ENCODE peak calls at places on chromosomes 3 and 15, in ten cellular contexts. E is T-helper 2 cell; I is stimulated activated CD4-positive, alpha-beta T cell treated with anti-CD3 and anti-CD28 coated beads, TNF-alpha, amount 100 ng/mL, for 4 hours; L is testis; T is brain microvascular endothelial cell; M is KBM-7; N is Peyer's patch; Q is sciatic nerve; W is GM13976; Z is foreskin fibroblast. V is an unnamed sample.

GRCh38 chr3:17386432-17386831 is 356.0 kb downstream of the TBC1D5 start:
- DNase-seq in Q (no peak), M (no peak), T (no peak), I (no peak), L (no peak), W (no peak), N (no peak), Z (no peak), E (no peak), V (no peak)

GRCh38 chr3:179949428-179949827 is 87.3 kb downstream of the PEX5L start:
- DNase-seq in M (no peak), Z (no peak), L (no peak), T (no peak), N (no peak), E (no peak), Q (no peak), W (no peak), I (no peak), V (no peak)

GRCh38 chr3:66110840-66111239 is 72.1 kb upstream of the MAGI1 start:
- DNase-seq in T (peak; percentile 35), Z (peak; percentile 13), W (no peak), E (no peak), Q (no peak), L (no peak), N (no peak), I (no peak), M (no peak), V (no peak)

GRCh38 chr15:45431502-45431901 is 53.2 kb upstream of the GATM start:
- DNase-seq in E (no peak), Z (no peak), I (no peak), T (no peak), L (no peak), W (no peak), N (peak; percentile 69), M (no peak), Q (no peak), V (no peak)

GRCh38 chr3:175598740-175599139 is 739.6 kb downstream of the NAALADL2 start:
- DNase-seq in E (no peak), I (no peak), L (no peak), W (no peak), M (no peak), Q (no peak), Z (no peak), T (no peak), N (no peak), V (no peak)

GRCh38 chr3:28286595-28286994 is 45.2 kb downstream of the CMC1 start:
- DNase-seq in Z (peak; percentile 62), E (no peak), N (no peak), W (peak; percentile 28), I (no peak), M (peak; percentile 49), L (no peak), Q (no peak), T (no peak), V (peak; percentile 10)

GRCh38 chr3:105354429-105354828 is 12.3 kb upstream of the ALCAM start:
- DNase-seq in Z (peak; percentile 48), I (no peak), Q (no peak), L (no peak), E (no peak), M (no peak), W (no peak), N (no peak), T (no peak), V (no peak)

GRCh38 chr15:91908401-91908800 is 54.9 kb downstream of the SLCO3A1 start:
- DNase-seq in Z (peak; percentile 15), Q (no peak), M (no peak), E (no peak), N (no peak), W (no peak), T (no peak), I (no peak), L (no peak), V (no peak)

GRCh38 chr3:49346797-49347251 is 7.0 kb upstream of the USP4 start:
- DNase-seq in T (peak; percentile 48), W (no peak), Z (peak; percentile 74), I (no peak), Q (no peak), E (no peak), L (no peak), N (no peak), M (peak; percentile 19), V (no peak)

GRCh38 chr15:74788716-74789151 is 6.9 kb downstream of the CSK start:
- DNase-seq in L (no peak), W (peak; percentile 79), T (no peak), I (no peak), M (peak; percentile 85), E (peak; percentile 54), Q (no peak), N (no peak), Z (no peak), V (no peak)

GRCh38 chr3:158836312-158836711 is 34.5 kb downstream of the MFSD1 start:
- DNase-seq in E (no peak), M (no peak), Z (no peak), L (no peak), Q (no peak), N (no peak), T (no peak), I (no peak), W (no peak), V (no peak)

GRCh38 chr3:154464440-154465148 is 34.6 kb upstream of the GPR149 start:
- DNase-seq in M (peak; percentile 15), N (no peak), Q (no peak), W (no peak), T (no peak), Z (peak; percentile 9), L (no peak), E (no peak), I (no peak), V (no peak)

GRCh38 chr3:62046326-62046725 is 327.0 kb downstream of the FEZF2 start:
- DNase-seq in Q (no peak), M (no peak), L (no peak), N (no peak), I (no peak), E (no peak), W (no peak), Z (peak; percentile 44), T (peak; percentile 9), V (no peak)

GRCh38 chr3:126377211-126377610 is 17.5 kb upstream of the CFAP100 start:
- DNase-seq in E (no peak), T (no peak), N (peak; percentile 14), M (no peak), W (no peak), Z (no peak), L (no peak), I (no peak), Q (peak; percentile 30), V (no peak)

GRCh38 chr3:126835472-126836219 is 131.6 kb downstream of the CHCHD6 start:
- DNase-seq in Q (no peak), L (no peak), W (no peak), T (peak; percentile 32), E (no peak), M (no peak), N (no peak), Z (peak; percentile 73), I (no peak), V (no peak)

V was measured in GDM1.